ENCODE peak calls at places on chromosomes 3 and 15, in six cellular contexts. One of them, this sample, is unnamed.

GRCh38 chr3:133750201-133750748 is 4.1 kb downstream of the TF start:
- DNase-seq in neuronal stem cell: no peak
- DNase-seq in mesendoderm: no peak
- DNase-seq in mesenchymal stem cell: no peak
- DNase-seq in trophoblast cell: no peak
- DNase-seq in H1: no peak
- DNase-seq in this sample: no peak

GRCh38 chr3:156751461-156752025 is 74.6 kb upstream of the LEKR1 start:
- DNase-seq in neuronal stem cell: no peak
- DNase-seq in mesendoderm: peak; percentile 96
- DNase-seq in mesenchymal stem cell: peak; percentile 62
- DNase-seq in trophoblast cell: no peak
- DNase-seq in H1: peak; percentile 70
- DNase-seq in this sample: peak; percentile 79

GRCh38 chr3:115068799-115069198 is 78.3 kb downstream of the ZBTB20 start:
- DNase-seq in neuronal stem cell: no peak
- DNase-seq in mesendoderm: no peak
- DNase-seq in mesenchymal stem cell: no peak
- DNase-seq in trophoblast cell: no peak
- DNase-seq in H1: no peak
- DNase-seq in this sample: no peak

GRCh38 chr3:139123377-139124095 is 78.8 kb upstream of the PRR23C start:
- DNase-seq in neuronal stem cell: no peak
- DNase-seq in mesendoderm: no peak
- DNase-seq in mesenchymal stem cell: no peak
- DNase-seq in trophoblast cell: no peak
- DNase-seq in H1: peak; percentile 35
- DNase-seq in this sample: no peak

GRCh38 chr15:83652606-83653204 is 1.2 kb upstream of the ADAMTSL3 start:
- DNase-seq in neuronal stem cell: no peak
- DNase-seq in mesendoderm: no peak
- DNase-seq in mesenchymal stem cell: no peak
- DNase-seq in trophoblast cell: no peak
- DNase-seq in H1: no peak
- DNase-seq in this sample: no peak

GRCh38 chr3:32392530-32393302 is 1.1 kb downstream of the CMTM7 start:
- DNase-seq in neuronal stem cell: no peak
- DNase-seq in mesendoderm: no peak
- DNase-seq in mesenchymal stem cell: peak; percentile 67
- DNase-seq in trophoblast cell: no peak
- DNase-seq in H1: no peak
- DNase-seq in this sample: peak; percentile 77

GRCh38 chr3:38755130-38755529 is 60.9 kb downstream of the SCN10A start:
- DNase-seq in neuronal stem cell: peak; percentile 14
- DNase-seq in mesendoderm: peak; percentile 28
- DNase-seq in mesenchymal stem cell: no peak
- DNase-seq in trophoblast cell: no peak
- DNase-seq in H1: peak; percentile 44
- DNase-seq in this sample: peak; percentile 7

GRCh38 chr3:46549408-46549904 is 16.6 kb downstream of the LRRC2 start:
- DNase-seq in neuronal stem cell: no peak
- DNase-seq in mesendoderm: peak; percentile 78
- DNase-seq in mesenchymal stem cell: no peak
- DNase-seq in trophoblast cell: no peak
- DNase-seq in H1: no peak
- DNase-seq in this sample: no peak

GRCh38 chr3:149860881-149861280 is 47.9 kb downstream of the RNF13 start:
- DNase-seq in neuronal stem cell: no peak
- DNase-seq in mesendoderm: no peak
- DNase-seq in mesenchymal stem cell: no peak
- DNase-seq in trophoblast cell: no peak
- DNase-seq in H1: no peak
- DNase-seq in this sample: no peak

GRCh38 chr15:79002631-79003030 is 57.8 kb upstream of the CTSH start:
- DNase-seq in neuronal stem cell: no peak
- DNase-seq in mesendoderm: no peak
- DNase-seq in mesenchymal stem cell: no peak
- DNase-seq in trophoblast cell: no peak
- DNase-seq in H1: no peak
- DNase-seq in this sample: no peak

GRCh38 chr15:75718326-75718725 is 5.7 kb upstream of the CSPG4 start:
- DNase-seq in neuronal stem cell: no peak
- DNase-seq in mesendoderm: no peak
- DNase-seq in mesenchymal stem cell: peak; percentile 84
- DNase-seq in trophoblast cell: peak; percentile 94
- DNase-seq in H1: no peak
- DNase-seq in this sample: peak; percentile 76

GRCh38 chr3:66047321-66048050 is 8.8 kb upstream of the MAGI1 start:
- DNase-seq in neuronal stem cell: no peak
- DNase-seq in mesendoderm: no peak
- DNase-seq in mesenchymal stem cell: peak; percentile 50
- DNase-seq in trophoblast cell: peak; percentile 17
- DNase-seq in H1: no peak
- DNase-seq in this sample: peak; percentile 80

GRCh38 chr15:42037650-42038049 is 16.8 kb upstream of the PLA2G4E start:
- DNase-seq in neuronal stem cell: no peak
- DNase-seq in mesendoderm: no peak
- DNase-seq in mesenchymal stem cell: no peak
- DNase-seq in trophoblast cell: no peak
- DNase-seq in H1: no peak
- DNase-seq in this sample: no peak

GRCh38 chr3:161957467-161957866 is 460.9 kb downstream of the OTOL1 start:
- DNase-seq in neuronal stem cell: no peak
- DNase-seq in mesendoderm: peak; percentile 14
- DNase-seq in mesenchymal stem cell: peak; percentile 18
- DNase-seq in trophoblast cell: no peak
- DNase-seq in H1: no peak
- DNase-seq in this sample: peak; percentile 19

GRCh38 chr3:184737641-184738518 is 26.0 kb upstream of the MAGEF1 start:
- DNase-seq in neuronal stem cell: no peak
- DNase-seq in mesendoderm: no peak
- DNase-seq in mesenchymal stem cell: peak; percentile 76
- DNase-seq in trophoblast cell: peak; percentile 56
- DNase-seq in H1: peak; percentile 37
- DNase-seq in this sample: peak; percentile 72

GRCh38 chr3:57985977-57986246 is 22.3 kb upstream of the FLNB start:
- DNase-seq in neuronal stem cell: no peak
- DNase-seq in mesendoderm: no peak
- DNase-seq in mesenchymal stem cell: no peak
- DNase-seq in trophoblast cell: no peak
- DNase-seq in H1: no peak
- DNase-seq in this sample: no peak
- H3K36me3 ChIP-seq in neuronal stem cell: no peaks in the 10 kb centered on the region
- H3K36me3 ChIP-seq in mesendoderm: no peaks in the 10 kb centered on the region
- H3K36me3 ChIP-seq in mesenchymal stem cell: no peaks in the 10 kb centered on the region
- H3K36me3 ChIP-seq in trophoblast cell: no peaks in the 10 kb centered on the region
- H3K36me3 ChIP-seq in H1: no peaks in the 10 kb centered on the region
- H3K36me3 ChIP-seq in this sample: no peaks in the 10 kb centered on the region

GRCh38 chr3:11846281-11847034 is at the start of gene TAMM41:
- DNase-seq in neuronal stem cell: peak; percentile 65
- DNase-seq in mesendoderm: peak; percentile 90
- DNase-seq in mesenchymal stem cell: peak; percentile 91
- DNase-seq in trophoblast cell: peak; percentile 83
- DNase-seq in H1: peak; percentile 74
- DNase-seq in this sample: peak; percentile 87
- H4K8ac ChIP-seq in neuronal stem cell: no peak within 1 kb of the TSS
- H4K8ac ChIP-seq in mesendoderm: no peak within 1 kb of the TSS
- H4K8ac ChIP-seq in mesenchymal stem cell: peak within 1 kb of the TSS; percentile 96
- H4K8ac ChIP-seq in trophoblast cell: peak within 1 kb of the TSS; percentile 79
- H4K8ac ChIP-seq in H1: peak within 1 kb of the TSS; percentile 83
- H4K8ac ChIP-seq in this sample: peak within 1 kb of the TSS; percentile 97

DNA sequence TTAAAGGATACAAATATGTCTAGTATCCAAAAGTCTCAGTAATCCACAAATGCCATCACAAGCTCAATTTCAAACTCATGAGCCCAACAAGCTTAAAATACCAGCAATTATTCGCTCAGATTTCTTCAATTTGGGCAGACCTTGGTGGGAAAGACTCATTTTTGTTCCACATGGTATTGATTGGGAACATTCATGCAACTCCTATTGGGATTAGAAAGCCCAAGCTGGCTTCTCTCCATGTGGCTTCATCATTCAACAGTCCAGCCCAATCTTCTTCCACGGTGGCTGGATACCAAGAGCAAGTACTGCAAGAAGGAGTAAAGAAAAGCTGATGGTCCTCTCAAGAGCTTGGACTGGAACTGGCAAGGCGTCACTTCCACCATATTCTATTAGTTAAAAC is 66.3 kb downstream of the STRIT1 start:
- DNase-seq in neuronal stem cell: no peak
- DNase-seq in mesendoderm: no peak
- DNase-seq in mesenchymal stem cell: no peak
- DNase-seq in trophoblast cell: no peak
- DNase-seq in H1: no peak
- DNase-seq in this sample: no peak
- H3K36me3 ChIP-seq in neuronal stem cell: no peaks in the 10 kb centered on the region
- H3K36me3 ChIP-seq in mesendoderm: no peaks in the 10 kb centered on the region
- H3K36me3 ChIP-seq in mesenchymal stem cell: no peaks in the 10 kb centered on the region
- H3K36me3 ChIP-seq in trophoblast cell: no peaks in the 10 kb centered on the region
- H3K36me3 ChIP-seq in H1: no peaks in the 10 kb centered on the region
- H3K36me3 ChIP-seq in this sample: no peaks in the 10 kb centered on the region

GRCh38 chr15:65530318-65531111 is at the start of gene HACD3:
- DNase-seq in neuronal stem cell: peak; percentile 89
- DNase-seq in mesendoderm: peak; percentile 93
- DNase-seq in mesenchymal stem cell: peak; percentile 77
- DNase-seq in trophoblast cell: peak; percentile 84
- DNase-seq in H1: peak; percentile 96
- DNase-seq in this sample: peak; percentile 69
- H4K8ac ChIP-seq in neuronal stem cell: no peak within 1 kb of the TSS
- H4K8ac ChIP-seq in mesendoderm: peak within 1 kb of the TSS; percentile 79
- H4K8ac ChIP-seq in mesenchymal stem cell: peak within 1 kb of the TSS; percentile 93
- H4K8ac ChIP-seq in trophoblast cell: peak within 1 kb of the TSS; percentile 92
- H4K8ac ChIP-seq in H1: peak within 1 kb of the TSS; percentile 98
- H4K8ac ChIP-seq in this sample: peak within 1 kb of the TSS; percentile 86

This sample was measured in IMR-90.